ENCODE peak calls at places on chromosomes 11 and 22, in five cellular contexts. One of them, this sample, is unnamed.

GRCh38 chr11:13354335-13354734 is 76.7 kb downstream of the BMAL1 start:
- DNase-seq in MM.1S: no peak
- DNase-seq in neuronal stem cell: no peak
- DNase-seq in GM23248: peak
- DNase-seq in mesendoderm: peak
- DNase-seq in this sample: no peak

GRCh38 chr11:119175493-119176077 is 7.1 kb downstream of the NLRX1 start:
- DNase-seq in MM.1S: no peak
- DNase-seq in neuronal stem cell: no peak
- DNase-seq in GM23248: peak
- DNase-seq in mesendoderm: peak
- DNase-seq in this sample: no peak

GRCh38 chr22:20009018-20009482 is 7.6 kb downstream of the ARVCF start:
- DNase-seq in MM.1S: no peak
- DNase-seq in neuronal stem cell: no peak
- DNase-seq in GM23248: no peak
- DNase-seq in mesendoderm: no peak
- DNase-seq in this sample: no peak

GRCh38 chr11:102760355-102761035 is 19.9 kb downstream of the MMP10 start:
- DNase-seq in MM.1S: no peak
- DNase-seq in neuronal stem cell: no peak
- DNase-seq in GM23248: peak
- DNase-seq in mesendoderm: peak
- DNase-seq in this sample: no peak

GRCh38 chr11:78030429-78031325 is 7.6 kb upstream of the KCTD14 start:
- DNase-seq in MM.1S: no peak
- DNase-seq in neuronal stem cell: no peak
- DNase-seq in GM23248: peak
- DNase-seq in mesendoderm: peak
- DNase-seq in this sample: peak

GRCh38 chr11:94768602-94769511 is 701 bp downstream of the AMOTL1 start:
- DNase-seq in MM.1S: peak
- DNase-seq in neuronal stem cell: peak
- DNase-seq in GM23248: peak
- DNase-seq in mesendoderm: no peak
- DNase-seq in this sample: no peak

GRCh38 chr11:64681171-64681570 is 41.8 kb downstream of the NRXN2 start:
- DNase-seq in MM.1S: no peak
- DNase-seq in neuronal stem cell: no peak
- DNase-seq in GM23248: no peak
- DNase-seq in mesendoderm: no peak
- DNase-seq in this sample: no peak

GRCh38 chr11:15667127-15667725 is 552.5 kb downstream of the INSC start:
- DNase-seq in MM.1S: no peak
- DNase-seq in neuronal stem cell: no peak
- DNase-seq in GM23248: no peak
- DNase-seq in mesendoderm: no peak
- DNase-seq in this sample: no peak

GRCh38 chr11:11206457-11206856 is 146.6 kb downstream of the CSNK2A3 start:
- DNase-seq in MM.1S: no peak
- DNase-seq in neuronal stem cell: no peak
- DNase-seq in GM23248: no peak
- DNase-seq in mesendoderm: no peak
- DNase-seq in this sample: no peak

GRCh38 chr11:102620858-102621561 is 4.1 kb downstream of the MMP20 start:
- DNase-seq in MM.1S: no peak
- DNase-seq in neuronal stem cell: no peak
- DNase-seq in GM23248: peak
- DNase-seq in mesendoderm: no peak
- DNase-seq in this sample: no peak

GRCh38 chr22:31829505-31829904 is 75.7 kb downstream of the DEPDC5 start:
- DNase-seq in MM.1S: no peak
- DNase-seq in neuronal stem cell: no peak
- DNase-seq in GM23248: peak
- DNase-seq in mesendoderm: no peak
- DNase-seq in this sample: no peak

GRCh38 chr11:93652161-93652597 is 9.3 kb upstream of the CEP295 start:
- DNase-seq in MM.1S: peak
- DNase-seq in neuronal stem cell: peak
- DNase-seq in GM23248: peak
- DNase-seq in mesendoderm: peak
- DNase-seq in this sample: peak

GRCh38 chr11:80719292-80719646 is 1278.4 kb upstream of the TENM4 start:
- DNase-seq in MM.1S: no peak
- DNase-seq in neuronal stem cell: no peak
- DNase-seq in GM23248: no peak
- DNase-seq in mesendoderm: peak
- DNase-seq in this sample: no peak

GRCh38 chr22:41964106-41964494 is 5.1 kb upstream of the SEPTIN3 start:
- DNase-seq in MM.1S: no peak
- DNase-seq in neuronal stem cell: no peak
- DNase-seq in GM23248: no peak
- DNase-seq in mesendoderm: no peak
- DNase-seq in this sample: no peak
- H3K27ac ChIP-seq in MM.1S: no peak
- H3K27ac ChIP-seq in neuronal stem cell: peak
- H3K27ac ChIP-seq in GM23248: no peak
- H3K27ac ChIP-seq in mesendoderm: no peak
- H3K27ac ChIP-seq in this sample: no peak

DNA sequence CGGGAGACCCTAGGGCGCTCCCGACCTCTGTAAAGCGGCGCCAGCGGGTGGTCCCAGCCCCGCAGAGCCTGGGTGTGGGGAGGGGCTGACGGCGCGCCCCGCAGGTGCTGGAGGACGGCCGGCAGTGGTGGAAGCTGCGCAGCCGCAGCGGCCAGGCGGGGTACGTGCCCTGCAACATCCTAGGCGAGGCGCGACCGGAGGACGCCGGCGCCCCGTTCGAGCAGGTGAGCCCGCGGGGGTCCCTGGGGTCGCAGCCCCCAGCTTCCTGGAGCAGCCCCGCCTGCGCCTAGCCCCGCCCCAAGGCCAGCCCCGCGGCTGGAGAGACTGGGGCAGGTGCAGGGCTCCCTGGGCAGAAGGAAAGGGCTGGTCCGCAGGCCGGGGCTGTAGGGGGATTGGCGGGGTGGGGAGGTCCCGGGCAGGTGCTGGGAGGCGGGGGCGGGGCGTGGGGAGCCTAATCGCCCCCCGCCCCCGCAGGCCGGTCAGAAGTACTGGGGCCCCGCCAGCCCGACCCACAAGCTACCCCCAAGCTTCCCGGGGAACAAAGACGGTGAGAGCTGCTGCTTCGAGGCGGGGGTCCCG is 19.7 kb downstream of the EPS8L2 start:
- DNase-seq in MM.1S: peak
- DNase-seq in neuronal stem cell: no peak
- DNase-seq in GM23248: no peak
- DNase-seq in mesendoderm: no peak
- DNase-seq in this sample: no peak
- H3K9ac ChIP-seq in MM.1S: peak
- H3K9ac ChIP-seq in neuronal stem cell: peak
- H3K9ac ChIP-seq in GM23248: no peak
- H3K9ac ChIP-seq in mesendoderm: no peak
- H3K9ac ChIP-seq in this sample: no peak

GRCh38 chr11:61510178-61510979 is 1.8 kb downstream of the LRRC10B start:
- DNase-seq in MM.1S: no peak
- DNase-seq in neuronal stem cell: no peak
- DNase-seq in GM23248: no peak
- DNase-seq in mesendoderm: no peak
- DNase-seq in this sample: no peak
- H3K27ac ChIP-seq in MM.1S: no peak
- H3K27ac ChIP-seq in neuronal stem cell: no peak
- H3K27ac ChIP-seq in GM23248: no peak
- H3K27ac ChIP-seq in mesendoderm: no peak
- H3K27ac ChIP-seq in this sample: no peak

DNA sequence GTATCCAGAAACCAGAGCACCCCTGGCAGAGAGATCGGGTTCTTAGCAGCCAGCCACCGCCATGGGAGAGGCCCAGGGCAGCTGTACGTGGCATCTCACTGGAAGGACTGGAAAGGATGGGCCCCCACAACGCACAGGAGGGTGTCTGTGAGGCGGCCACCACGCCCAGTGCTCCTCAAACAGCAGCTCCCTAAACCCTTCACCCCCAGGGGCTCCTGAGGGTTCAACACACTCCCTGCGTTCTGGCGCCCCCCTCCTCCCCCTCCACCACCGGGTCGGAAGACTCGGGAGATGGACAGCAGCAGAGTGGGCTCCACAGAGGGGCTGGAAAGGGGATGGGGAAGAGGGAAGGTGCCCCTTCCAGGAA is 1.1 kb downstream of the MAPK12 start:
- DNase-seq in MM.1S: no peak
- DNase-seq in neuronal stem cell: no peak
- DNase-seq in GM23248: peak
- DNase-seq in mesendoderm: no peak
- DNase-seq in this sample: no peak
- H3K9ac ChIP-seq in MM.1S: peak
- H3K9ac ChIP-seq in neuronal stem cell: peak
- H3K9ac ChIP-seq in GM23248: peak
- H3K9ac ChIP-seq in mesendoderm: peak
- H3K9ac ChIP-seq in this sample: no peak

DNA sequence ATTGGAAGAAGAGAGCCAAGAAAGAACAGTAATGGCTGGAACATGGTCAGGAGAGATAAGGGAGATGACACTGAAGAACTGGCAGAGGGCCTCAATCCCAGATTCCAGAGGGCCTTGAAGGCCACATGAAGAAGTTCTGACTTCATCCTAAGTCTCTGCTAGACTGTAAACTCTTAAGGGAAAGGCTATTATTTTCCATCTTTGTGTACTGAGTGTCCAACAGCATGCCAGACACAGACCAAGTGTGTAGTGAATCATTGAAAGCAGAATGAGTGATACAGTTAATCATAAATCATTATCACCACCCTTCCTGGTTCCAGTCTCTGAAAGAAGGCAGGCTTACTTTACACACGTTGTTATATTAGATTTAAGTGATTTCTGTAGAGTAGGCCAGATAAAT is 185.3 kb upstream of the C11orf87 start:
- DNase-seq in MM.1S: no peak
- DNase-seq in neuronal stem cell: no peak
- DNase-seq in GM23248: peak
- DNase-seq in mesendoderm: no peak
- DNase-seq in this sample: no peak
- H3K27ac ChIP-seq in MM.1S: no peak
- H3K27ac ChIP-seq in neuronal stem cell: no peak
- H3K27ac ChIP-seq in GM23248: peak
- H3K27ac ChIP-seq in mesendoderm: no peak
- H3K27ac ChIP-seq in this sample: no peak

DNA sequence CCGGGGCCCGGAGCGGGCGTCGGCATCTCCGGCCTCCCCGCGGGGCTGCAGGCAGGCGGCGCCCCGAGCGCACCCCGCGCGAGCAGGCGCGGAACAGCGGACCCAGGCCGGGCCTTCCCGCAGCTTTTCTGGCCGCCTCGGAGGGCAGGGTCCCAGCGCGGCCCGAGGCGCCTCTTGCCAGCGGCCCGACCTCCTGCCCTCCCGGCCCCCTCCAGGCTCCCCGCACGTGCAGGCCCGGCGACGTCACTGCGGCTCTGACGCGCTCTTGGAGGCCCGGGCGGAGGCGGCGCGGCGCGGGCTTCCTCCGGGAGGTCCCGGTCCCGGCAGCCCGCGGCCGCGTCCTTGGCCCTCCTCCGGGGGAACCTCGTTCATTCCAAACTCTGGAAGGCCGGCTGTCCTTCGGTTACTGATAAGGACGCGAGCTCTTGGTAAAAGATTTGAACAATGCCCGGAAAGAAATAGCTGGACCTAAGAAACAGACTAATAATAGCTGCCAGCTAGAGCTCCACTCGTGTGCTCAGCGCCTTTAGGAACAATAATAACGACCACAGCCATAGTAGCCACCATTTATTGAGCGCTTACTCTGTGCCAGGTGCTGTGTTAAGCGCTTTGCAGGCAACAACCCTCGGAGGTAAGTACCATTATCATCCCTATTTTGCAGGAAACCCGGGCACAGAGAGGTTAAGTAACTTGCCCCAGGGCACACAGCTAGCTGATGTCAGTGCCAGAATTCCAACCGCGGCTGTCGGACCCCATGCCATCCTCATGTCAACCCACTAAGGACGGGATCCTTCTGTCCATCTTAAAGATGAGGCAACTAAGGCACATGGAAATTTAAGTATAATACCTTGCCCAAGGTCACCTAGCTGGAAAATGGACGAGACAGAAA is 39.1 kb upstream of the CREB3L1 start:
- DNase-seq in MM.1S: no peak
- DNase-seq in neuronal stem cell: peak
- DNase-seq in GM23248: peak
- DNase-seq in mesendoderm: peak
- DNase-seq in this sample: no peak
- H3K9ac ChIP-seq in MM.1S: no peak
- H3K9ac ChIP-seq in neuronal stem cell: peak
- H3K9ac ChIP-seq in GM23248: peak
- H3K9ac ChIP-seq in mesendoderm: peak
- H3K9ac ChIP-seq in this sample: no peak

DNA sequence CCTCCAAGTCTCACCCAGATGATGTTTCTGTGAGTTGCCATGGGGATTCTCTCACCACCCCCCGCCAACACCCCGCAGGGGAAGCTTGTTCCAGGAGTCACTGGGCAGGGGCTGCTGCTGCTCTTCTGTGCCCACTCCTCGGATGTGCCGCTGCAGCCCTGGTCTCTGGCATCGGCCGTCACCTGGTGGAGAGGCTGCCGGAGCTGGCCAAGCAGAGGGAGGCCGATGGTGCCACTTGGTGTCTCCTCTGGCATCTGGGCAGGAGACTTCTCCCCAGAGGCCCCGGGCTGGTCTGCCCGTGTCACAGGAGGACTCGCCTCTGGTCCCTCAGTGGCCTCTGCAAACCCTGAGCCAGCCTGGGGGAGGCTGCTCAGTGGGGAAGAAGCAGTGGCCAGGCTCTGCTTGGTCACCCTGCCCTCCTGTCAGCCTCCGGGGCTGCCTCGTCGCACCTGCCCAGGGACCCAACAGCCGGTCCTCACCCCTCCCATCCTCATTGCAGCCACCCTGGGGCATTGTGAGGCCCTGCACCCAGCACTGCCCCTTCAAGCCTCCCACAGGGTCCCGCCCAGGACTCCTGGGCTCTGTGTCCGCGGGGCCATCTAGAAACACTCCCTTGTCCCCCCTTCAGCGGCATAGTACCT is 420 bp upstream of the ADORA2A start:
- DNase-seq in MM.1S: no peak
- DNase-seq in neuronal stem cell: no peak
- DNase-seq in GM23248: no peak
- DNase-seq in mesendoderm: no peak
- DNase-seq in this sample: peak
- H3K27ac ChIP-seq in MM.1S: peak
- H3K27ac ChIP-seq in neuronal stem cell: no peak
- H3K27ac ChIP-seq in GM23248: no peak
- H3K27ac ChIP-seq in mesendoderm: no peak
- H3K27ac ChIP-seq in this sample: peak